ENCODE peak calls at places on chromosome 9, in six cellular contexts. One of them, this sample, is unnamed.
A peak's percentile ranks its signal among the peaks of the same experiment; 100 is the strongest.

GRCh38 chr9:123867034-123867433 is 62.9 kb downstream of the DENND1A start:
- DNase-seq in H9: no peak
- DNase-seq in Panc1: no peak
- DNase-seq in SK-N-SH: no peak
- DNase-seq in neural progenitor cell: no peak
- DNase-seq in left ventricle myocardium inferior: no peak
- DNase-seq in this sample: no peak

GRCh38 chr9:37952731-37953130 is 48.8 kb upstream of the SLC25A51 start:
- DNase-seq in H9: no peak
- DNase-seq in Panc1: no peak
- DNase-seq in SK-N-SH: no peak
- DNase-seq in neural progenitor cell: no peak
- DNase-seq in left ventricle myocardium inferior: no peak
- DNase-seq in this sample: peak; percentile 22

GRCh38 chr9:419571-420156 is 205.0 kb downstream of the DOCK8 start:
- DNase-seq in H9: no peak
- DNase-seq in Panc1: no peak
- DNase-seq in SK-N-SH: no peak
- DNase-seq in neural progenitor cell: no peak
- DNase-seq in left ventricle myocardium inferior: no peak
- DNase-seq in this sample: no peak

GRCh38 chr9:87786876-87787275 is 61.0 kb downstream of the CTSL start:
- DNase-seq in H9: no peak
- DNase-seq in Panc1: no peak
- DNase-seq in SK-N-SH: no peak
- DNase-seq in neural progenitor cell: no peak
- DNase-seq in left ventricle myocardium inferior: no peak
- DNase-seq in this sample: no peak

GRCh38 chr9:137724114-137724445 is 105.3 kb downstream of the EHMT1 start:
- DNase-seq in H9: peak; percentile 83
- DNase-seq in Panc1: no peak
- DNase-seq in SK-N-SH: no peak
- DNase-seq in neural progenitor cell: peak; percentile 59
- DNase-seq in left ventricle myocardium inferior: no peak
- DNase-seq in this sample: no peak

GRCh38 chr9:128838338-128838737 is 8.7 kb upstream of the SPOUT1 start:
- DNase-seq in H9: no peak
- DNase-seq in Panc1: no peak
- DNase-seq in SK-N-SH: no peak
- DNase-seq in neural progenitor cell: no peak
- DNase-seq in left ventricle myocardium inferior: no peak
- DNase-seq in this sample: no peak

GRCh38 chr9:104860280-104860679 is 67.7 kb downstream of the ABCA1 start:
- DNase-seq in H9: no peak
- DNase-seq in Panc1: no peak
- DNase-seq in SK-N-SH: no peak
- DNase-seq in neural progenitor cell: no peak
- DNase-seq in left ventricle myocardium inferior: no peak
- DNase-seq in this sample: no peak

GRCh38 chr9:135941288-135941995 is 19.7 kb downstream of the UBAC1 start:
- DNase-seq in H9: no peak
- DNase-seq in Panc1: no peak
- DNase-seq in SK-N-SH: no peak
- DNase-seq in neural progenitor cell: no peak
- DNase-seq in left ventricle myocardium inferior: no peak
- DNase-seq in this sample: no peak

GRCh38 chr9:7315746-7316457 is 483.7 kb downstream of the DMAC1 start:
- DNase-seq in H9: no peak
- DNase-seq in Panc1: no peak
- DNase-seq in SK-N-SH: no peak
- DNase-seq in neural progenitor cell: no peak
- DNase-seq in left ventricle myocardium inferior: no peak
- DNase-seq in this sample: no peak

GRCh38 chr9:95772320-95773060 is 103.0 kb upstream of the ERCC6L2 start:
- DNase-seq in H9: peak; percentile 68
- DNase-seq in Panc1: no peak
- DNase-seq in SK-N-SH: no peak
- DNase-seq in neural progenitor cell: peak; percentile 91
- DNase-seq in left ventricle myocardium inferior: no peak
- DNase-seq in this sample: peak; percentile 84

GRCh38 chr9:129458155-129458661 is 162.7 kb downstream of the C9orf50 start:
- DNase-seq in H9: no peak
- DNase-seq in Panc1: no peak
- DNase-seq in SK-N-SH: no peak
- DNase-seq in neural progenitor cell: no peak
- DNase-seq in left ventricle myocardium inferior: no peak
- DNase-seq in this sample: no peak

GRCh38 chr9:86721843-86722705 is 225.2 kb downstream of the GAS1 start:
- DNase-seq in H9: no peak
- DNase-seq in Panc1: no peak
- DNase-seq in SK-N-SH: no peak
- DNase-seq in neural progenitor cell: no peak
- DNase-seq in left ventricle myocardium inferior: peak; percentile 27
- DNase-seq in this sample: peak; percentile 76

GRCh38 chr9:91122755-91123154 is 239.0 kb downstream of the AUH start:
- DNase-seq in H9: no peak
- DNase-seq in Panc1: no peak
- DNase-seq in SK-N-SH: no peak
- DNase-seq in neural progenitor cell: no peak
- DNase-seq in left ventricle myocardium inferior: no peak
- DNase-seq in this sample: no peak

GRCh38 chr9:125634040-125634717 is 72.8 kb downstream of the MAPKAP1 start:
- DNase-seq in H9: no peak
- DNase-seq in Panc1: no peak
- DNase-seq in SK-N-SH: no peak
- DNase-seq in neural progenitor cell: no peak
- DNase-seq in left ventricle myocardium inferior: no peak
- DNase-seq in this sample: no peak

GRCh38 chr9:126114850-126115460 is 211.7 kb upstream of the MVB12B start:
- DNase-seq in H9: peak; percentile 11
- DNase-seq in Panc1: no peak
- DNase-seq in SK-N-SH: no peak
- DNase-seq in neural progenitor cell: no peak
- DNase-seq in left ventricle myocardium inferior: no peak
- DNase-seq in this sample: no peak

GRCh38 chr9:89536618-89537017 is 38.7 kb upstream of the SEMA4D start:
- DNase-seq in H9: no peak
- DNase-seq in Panc1: no peak
- DNase-seq in SK-N-SH: peak; percentile 44
- DNase-seq in neural progenitor cell: no peak
- DNase-seq in left ventricle myocardium inferior: no peak
- DNase-seq in this sample: no peak

GRCh38 chr9:71937070-71937625 is 25.7 kb downstream of the C9orf85 start:
- DNase-seq in H9: no peak
- DNase-seq in Panc1: no peak
- DNase-seq in SK-N-SH: no peak
- DNase-seq in neural progenitor cell: no peak
- DNase-seq in left ventricle myocardium inferior: no peak
- DNase-seq in this sample: no peak
- H3K27ac ChIP-seq in H9: no peak overlapping the region
- H3K27ac ChIP-seq in Panc1: no peak overlapping the region
- H3K27ac ChIP-seq in SK-N-SH: no peak overlapping the region
- H3K27ac ChIP-seq in neural progenitor cell: no peak overlapping the region
- H3K27ac ChIP-seq in left ventricle myocardium inferior: no peak overlapping the region
- H3K27ac ChIP-seq in this sample: no peak overlapping the region

DNA sequence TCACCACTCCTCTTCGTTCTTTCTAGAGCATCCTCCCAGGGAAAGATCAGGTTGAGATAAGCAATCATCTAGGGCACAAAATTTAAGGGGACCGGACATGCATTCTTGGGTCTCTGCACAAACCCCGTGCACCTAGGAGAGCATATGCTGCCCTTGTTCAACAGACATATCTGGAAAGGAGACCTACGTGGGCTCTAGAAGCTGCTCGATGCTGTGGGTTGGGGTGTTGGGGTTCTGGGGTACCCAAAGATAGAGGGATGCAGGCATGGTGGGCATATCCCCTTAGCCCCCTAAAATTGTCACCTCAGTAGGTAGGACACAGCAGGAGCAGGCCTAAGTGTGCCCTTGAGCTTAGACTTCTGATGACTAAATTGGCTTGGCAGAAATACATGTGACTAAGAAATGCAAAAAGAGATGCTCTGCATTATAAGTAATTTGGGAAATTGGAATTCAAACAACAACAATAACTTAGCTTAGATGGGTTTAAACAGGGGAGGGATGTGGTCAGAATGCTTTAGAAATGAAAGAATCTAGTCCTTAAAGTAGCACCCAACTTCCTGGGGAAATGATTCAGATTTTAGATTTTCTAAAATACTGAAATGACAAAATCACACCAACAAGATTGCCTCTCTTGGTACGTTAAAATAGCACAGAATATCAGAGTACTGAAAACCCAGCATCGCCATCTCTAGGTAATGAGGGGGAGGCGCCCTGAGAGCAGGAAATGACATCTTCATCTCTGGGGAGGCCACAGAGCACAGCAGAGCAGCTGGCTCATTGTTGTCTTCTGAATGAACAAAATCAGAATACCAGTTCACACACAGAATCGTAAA is 172.3 kb downstream of the GNA14 start:
- DNase-seq in H9: no peak
- DNase-seq in Panc1: no peak
- DNase-seq in SK-N-SH: no peak
- DNase-seq in neural progenitor cell: no peak
- DNase-seq in left ventricle myocardium inferior: no peak
- DNase-seq in this sample: no peak
- TF ChIP-seq CTCF in H9: no peak
- TF ChIP-seq CTCF in Panc1: no peak
- TF ChIP-seq CTCF in SK-N-SH: no peak
- TF ChIP-seq CTCF in neural progenitor cell: no peak
- TF ChIP-seq CTCF in left ventricle myocardium inferior: no peak
- TF ChIP-seq CTCF in this sample: no peak

DNA sequence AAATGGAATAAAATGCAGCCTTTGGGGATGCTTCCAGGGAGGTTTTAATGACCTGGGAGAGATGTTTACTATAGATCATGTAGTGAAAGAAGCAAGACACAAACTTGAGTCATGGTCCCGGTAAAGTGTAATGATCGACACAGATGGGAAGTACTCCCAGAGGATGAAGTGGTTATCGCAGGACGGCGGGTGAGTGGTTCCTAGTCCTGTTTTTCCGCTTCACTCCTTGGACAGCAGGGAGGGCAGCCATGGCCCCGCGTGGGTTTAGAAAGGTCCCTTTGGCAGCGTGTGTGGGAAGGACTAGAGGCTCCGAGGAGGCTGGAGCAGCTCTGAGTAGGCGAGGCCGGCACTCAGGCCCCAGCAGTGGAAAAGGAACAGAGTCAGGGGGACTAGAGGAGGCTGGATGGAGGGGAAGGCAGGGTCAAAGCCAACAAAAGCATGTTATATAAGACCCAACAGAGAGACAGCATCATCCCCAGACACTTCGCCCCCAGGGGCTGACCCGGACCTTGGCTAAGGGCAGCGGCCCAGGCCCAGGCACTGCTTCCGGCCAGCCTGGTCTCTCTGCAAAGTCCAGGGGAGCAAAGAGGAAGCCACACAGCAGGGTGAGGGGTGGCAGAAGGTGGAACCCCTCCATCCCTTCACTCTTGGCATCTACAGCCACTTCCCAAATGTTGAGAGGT is 49.1 kb upstream of the STXBP1 start:
- DNase-seq in H9: no peak
- DNase-seq in Panc1: no peak
- DNase-seq in SK-N-SH: no peak
- DNase-seq in neural progenitor cell: no peak
- DNase-seq in left ventricle myocardium inferior: no peak
- DNase-seq in this sample: peak; percentile 60
- H3K4me1 ChIP-seq in H9: no peaks in the 10 kb centered on the region
- H3K4me1 ChIP-seq in Panc1: peaks cover 74% of the 10 kb centered on the region
- H3K4me1 ChIP-seq in SK-N-SH: peaks cover 34% of the 10 kb centered on the region
- H3K4me1 ChIP-seq in neural progenitor cell: peaks cover 28% of the 10 kb centered on the region
- H3K4me1 ChIP-seq in left ventricle myocardium inferior: peaks cover 84% of the 10 kb centered on the region
- H3K4me1 ChIP-seq in this sample: peaks cover 31% of the 10 kb centered on the region

DNA sequence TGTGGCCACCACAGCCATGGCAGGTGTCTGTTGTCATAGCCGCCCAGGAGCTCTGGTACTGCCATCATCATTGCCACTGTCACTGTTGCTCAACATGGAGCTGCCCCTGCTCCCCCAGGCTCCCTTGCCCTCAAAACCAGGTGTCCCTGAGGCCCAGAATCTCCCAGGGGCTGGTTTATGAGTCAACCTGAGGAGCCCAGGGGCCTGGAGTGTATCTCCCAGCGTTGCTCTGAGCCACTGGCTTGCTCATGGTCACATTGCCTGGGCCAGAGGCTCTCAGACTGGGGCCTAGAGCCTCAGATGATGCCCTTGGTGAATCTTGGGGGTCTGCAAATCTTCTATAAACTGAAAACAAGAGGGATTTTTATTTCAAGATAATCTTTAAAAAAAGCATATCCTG is 24.7 kb upstream of the TBC1D2 start:
- DNase-seq in H9: no peak
- DNase-seq in Panc1: no peak
- DNase-seq in SK-N-SH: no peak
- DNase-seq in neural progenitor cell: no peak
- DNase-seq in left ventricle myocardium inferior: no peak
- DNase-seq in this sample: no peak
- H3K27ac ChIP-seq in H9: no peak overlapping the region
- H3K27ac ChIP-seq in Panc1: no peak overlapping the region
- H3K27ac ChIP-seq in SK-N-SH: peak overlapping the region; percentile 32
- H3K27ac ChIP-seq in neural progenitor cell: no peak overlapping the region
- H3K27ac ChIP-seq in left ventricle myocardium inferior: no peak overlapping the region
- H3K27ac ChIP-seq in this sample: no peak overlapping the region

DNA sequence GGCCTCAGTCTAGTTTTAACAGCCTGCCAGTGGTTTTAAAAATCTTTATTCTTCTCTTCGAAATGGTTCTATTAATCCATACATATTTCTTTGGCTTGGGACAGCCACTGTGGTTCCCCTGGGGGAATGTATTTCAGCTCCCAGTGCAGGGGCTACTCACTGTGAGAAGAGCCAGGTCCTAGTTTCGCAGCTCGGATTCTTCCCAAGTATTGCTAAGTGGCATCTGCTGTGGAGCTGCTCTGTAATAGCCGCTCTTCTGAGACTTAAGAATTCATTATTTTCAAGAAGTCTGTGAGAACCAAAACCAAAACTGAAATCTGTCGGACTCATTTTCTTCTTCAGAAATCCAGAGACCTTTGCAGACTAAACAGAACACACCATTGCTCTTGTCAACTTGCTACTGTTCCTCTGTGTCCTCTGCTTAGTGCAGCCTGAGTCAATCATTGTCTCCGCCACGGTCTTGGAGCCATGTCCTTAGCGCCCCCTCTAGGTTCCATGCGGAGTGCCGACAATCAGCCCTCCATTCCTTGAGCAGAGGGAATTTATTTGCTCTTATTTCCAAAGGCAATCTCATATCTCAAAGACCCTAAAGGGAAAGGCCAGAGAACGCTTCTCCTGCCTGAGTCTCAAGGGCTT is 478.2 kb downstream of the SPATA31D1 start:
- DNase-seq in H9: peak; percentile 81
- DNase-seq in Panc1: no peak
- DNase-seq in SK-N-SH: no peak
- DNase-seq in neural progenitor cell: peak; percentile 86
- DNase-seq in left ventricle myocardium inferior: no peak
- DNase-seq in this sample: no peak
- TF ChIP-seq CTCF in H9: peak; percentile 84
- TF ChIP-seq CTCF in Panc1: peak; percentile 33
- TF ChIP-seq CTCF in SK-N-SH: peak; percentile 39
- TF ChIP-seq CTCF in neural progenitor cell: peak; percentile 88
- TF ChIP-seq CTCF in left ventricle myocardium inferior: peak; percentile 45
- TF ChIP-seq CTCF in this sample: no peak